ENCODE peak calls at places on chromosomes 11 and 22, in nine cellular contexts. One of them, this sample, is unnamed.

GRCh38 chr11:34600339-34601084 is 20.4 kb upstream of the EHF start:
- DNase-seq in lower lobe of right lung: peak
- DNase-seq in heart left ventricle: no peak
- DNase-seq in tibial artery: no peak
- DNase-seq in fibroblast of lung: no peak
- DNase-seq in choroid plexus epithelial cell: no peak
- DNase-seq in OCI-LY7: no peak
- DNase-seq in sigmoid colon: no peak
- DNase-seq in IMR-90: peak
- DNase-seq in this sample: no peak

GRCh38 chr11:18392434-18393321 is 1.7 kb upstream of the LDHA start:
- DNase-seq in sigmoid colon: no peak
- DNase-seq in lower lobe of right lung: no peak
- DNase-seq in OCI-LY7: no peak
- DNase-seq in tibial artery: no peak
- DNase-seq in IMR-90: no peak
- DNase-seq in fibroblast of lung: no peak
- DNase-seq in heart left ventricle: no peak
- DNase-seq in choroid plexus epithelial cell: no peak
- DNase-seq in this sample: peak

GRCh38 chr11:112163875-112164521 is at the start of gene IL18:
- DNase-seq in OCI-LY7: no peak
- DNase-seq in fibroblast of lung: no peak
- DNase-seq in choroid plexus epithelial cell: peak
- DNase-seq in heart left ventricle: no peak
- DNase-seq in sigmoid colon: peak
- DNase-seq in IMR-90: no peak
- DNase-seq in lower lobe of right lung: peak
- DNase-seq in tibial artery: peak
- DNase-seq in this sample: peak

GRCh38 chr22:27576815-27577564 is 224.6 kb downstream of the MN1 start:
- DNase-seq in heart left ventricle: peak
- DNase-seq in IMR-90: peak
- DNase-seq in lower lobe of right lung: no peak
- DNase-seq in OCI-LY7: no peak
- DNase-seq in fibroblast of lung: peak
- DNase-seq in tibial artery: no peak
- DNase-seq in sigmoid colon: peak
- DNase-seq in choroid plexus epithelial cell: peak
- DNase-seq in this sample: peak

GRCh38 chr11:35937751-35938150 is 6.1 kb upstream of the LDLRAD3 start:
- DNase-seq in choroid plexus epithelial cell: no peak
- DNase-seq in tibial artery: no peak
- DNase-seq in lower lobe of right lung: no peak
- DNase-seq in IMR-90: no peak
- DNase-seq in OCI-LY7: no peak
- DNase-seq in sigmoid colon: no peak
- DNase-seq in heart left ventricle: no peak
- DNase-seq in fibroblast of lung: no peak
- DNase-seq in this sample: no peak

GRCh38 chr11:65426839-65427690 is 4.5 kb downstream of the NEAT1 start:
- DNase-seq in choroid plexus epithelial cell: peak
- DNase-seq in IMR-90: peak
- DNase-seq in lower lobe of right lung: peak
- DNase-seq in tibial artery: peak
- DNase-seq in fibroblast of lung: peak
- DNase-seq in sigmoid colon: peak
- DNase-seq in heart left ventricle: peak
- DNase-seq in OCI-LY7: peak
- DNase-seq in this sample: peak

GRCh38 chr11:5288108-5288911 is 13.4 kb downstream of the OR51B4 start:
- DNase-seq in fibroblast of lung: peak
- DNase-seq in heart left ventricle: no peak
- DNase-seq in IMR-90: peak
- DNase-seq in lower lobe of right lung: no peak
- DNase-seq in sigmoid colon: no peak
- DNase-seq in tibial artery: no peak
- DNase-seq in choroid plexus epithelial cell: peak
- DNase-seq in OCI-LY7: no peak
- DNase-seq in this sample: no peak

GRCh38 chr11:12502950-12503579 is 125.7 kb downstream of the PARVA start:
- DNase-seq in IMR-90: peak
- DNase-seq in choroid plexus epithelial cell: peak
- DNase-seq in lower lobe of right lung: no peak
- DNase-seq in tibial artery: no peak
- DNase-seq in sigmoid colon: no peak
- DNase-seq in fibroblast of lung: peak
- DNase-seq in OCI-LY7: no peak
- DNase-seq in heart left ventricle: no peak
- DNase-seq in this sample: no peak

GRCh38 chr11:72038491-72038890 is 39.8 kb downstream of the IL18BP start:
- DNase-seq in tibial artery: peak
- DNase-seq in lower lobe of right lung: no peak
- DNase-seq in OCI-LY7: no peak
- DNase-seq in heart left ventricle: peak
- DNase-seq in IMR-90: peak
- DNase-seq in fibroblast of lung: peak
- DNase-seq in sigmoid colon: peak
- DNase-seq in choroid plexus epithelial cell: peak
- DNase-seq in this sample: no peak

GRCh38 chr11:115623021-115623451 is 118.8 kb upstream of the CADM1 start:
- DNase-seq in heart left ventricle: peak
- DNase-seq in sigmoid colon: peak
- DNase-seq in fibroblast of lung: peak
- DNase-seq in lower lobe of right lung: peak
- DNase-seq in choroid plexus epithelial cell: peak
- DNase-seq in tibial artery: peak
- DNase-seq in IMR-90: peak
- DNase-seq in OCI-LY7: no peak
- DNase-seq in this sample: peak

GRCh38 chr22:23166841-23167610 is 13.3 kb upstream of the BCR start:
- DNase-seq in IMR-90: no peak
- DNase-seq in lower lobe of right lung: no peak
- DNase-seq in heart left ventricle: no peak
- DNase-seq in fibroblast of lung: no peak
- DNase-seq in choroid plexus epithelial cell: no peak
- DNase-seq in sigmoid colon: no peak
- DNase-seq in OCI-LY7: no peak
- DNase-seq in tibial artery: no peak
- DNase-seq in this sample: no peak

GRCh38 chr11:6563667-6564066 is 39.7 kb downstream of the RRP8 start:
- DNase-seq in heart left ventricle: no peak
- DNase-seq in OCI-LY7: no peak
- DNase-seq in lower lobe of right lung: no peak
- DNase-seq in IMR-90: no peak
- DNase-seq in fibroblast of lung: no peak
- DNase-seq in sigmoid colon: no peak
- DNase-seq in choroid plexus epithelial cell: no peak
- DNase-seq in tibial artery: no peak
- DNase-seq in this sample: no peak

GRCh38 chr22:21652010-21652546 is 10.0 kb downstream of the SDF2L1 start:
- DNase-seq in IMR-90: peak
- DNase-seq in OCI-LY7: peak
- DNase-seq in sigmoid colon: peak
- DNase-seq in fibroblast of lung: peak
- DNase-seq in lower lobe of right lung: peak
- DNase-seq in heart left ventricle: peak
- DNase-seq in tibial artery: peak
- DNase-seq in choroid plexus epithelial cell: peak
- DNase-seq in this sample: peak

DNA sequence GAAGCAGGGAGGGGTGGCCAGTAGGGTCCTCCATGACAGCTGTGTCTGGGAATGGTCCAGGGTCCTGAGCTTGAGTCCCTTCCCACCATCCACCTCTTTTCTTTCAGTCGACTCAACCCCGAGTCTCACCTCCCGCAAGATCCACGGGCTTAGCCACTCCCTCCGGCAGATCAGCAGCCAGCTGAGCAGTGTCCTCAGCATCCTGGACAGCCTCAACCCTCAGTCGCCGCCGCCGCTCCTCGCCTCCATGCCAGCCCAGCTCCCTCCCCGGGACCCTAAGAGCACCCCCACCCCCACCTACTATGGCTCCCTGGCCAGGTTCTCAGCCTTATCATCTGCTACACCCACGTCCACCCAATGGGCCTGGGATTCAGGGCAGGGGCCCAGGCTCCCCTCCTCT is 81.9 kb downstream of the CEP164 start:
- DNase-seq in tibial artery: no peak
- DNase-seq in IMR-90: no peak
- DNase-seq in heart left ventricle: no peak
- DNase-seq in choroid plexus epithelial cell: no peak
- DNase-seq in sigmoid colon: peak
- DNase-seq in OCI-LY7: no peak
- DNase-seq in fibroblast of lung: no peak
- DNase-seq in lower lobe of right lung: no peak
- DNase-seq in this sample: no peak
- H3K4me3 ChIP-seq in tibial artery: no peak
- H3K4me3 ChIP-seq in IMR-90: no peak
- H3K4me3 ChIP-seq in heart left ventricle: no peak
- H3K4me3 ChIP-seq in choroid plexus epithelial cell: no peak
- H3K4me3 ChIP-seq in sigmoid colon: no peak
- H3K4me3 ChIP-seq in OCI-LY7: no peak
- H3K4me3 ChIP-seq in fibroblast of lung: no peak
- H3K4me3 ChIP-seq in lower lobe of right lung: no peak
- H3K4me3 ChIP-seq in this sample: no peak

DNA sequence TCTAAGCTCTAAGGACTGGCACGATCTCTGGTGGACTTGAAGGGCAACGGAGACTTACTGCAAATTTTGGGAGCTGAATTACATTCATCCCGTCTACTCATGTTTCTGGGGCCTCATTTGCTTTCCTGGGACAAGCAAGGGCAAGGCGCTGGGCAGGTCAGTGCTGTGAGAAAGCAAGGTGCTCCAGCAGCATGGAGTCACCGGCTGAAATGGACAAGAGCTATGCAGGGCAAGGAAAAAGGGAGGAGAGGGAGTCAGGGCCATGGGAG is 25.6 kb downstream of the FLI1 start:
- DNase-seq in lower lobe of right lung: no peak
- DNase-seq in tibial artery: no peak
- DNase-seq in heart left ventricle: no peak
- DNase-seq in sigmoid colon: no peak
- DNase-seq in OCI-LY7: no peak
- DNase-seq in fibroblast of lung: no peak
- DNase-seq in IMR-90: no peak
- DNase-seq in choroid plexus epithelial cell: no peak
- DNase-seq in this sample: no peak
- H3K4me3 ChIP-seq in lower lobe of right lung: no peak
- H3K4me3 ChIP-seq in tibial artery: no peak
- H3K4me3 ChIP-seq in heart left ventricle: no peak
- H3K4me3 ChIP-seq in sigmoid colon: no peak
- H3K4me3 ChIP-seq in OCI-LY7: peak
- H3K4me3 ChIP-seq in fibroblast of lung: no peak
- H3K4me3 ChIP-seq in IMR-90: no peak
- H3K4me3 ChIP-seq in choroid plexus epithelial cell: no peak
- H3K4me3 ChIP-seq in this sample: no peak

GRCh38 chr11:8745431-8745986 is 62.9 kb downstream of the RPL27A start:
- DNase-seq in sigmoid colon: peak
- DNase-seq in heart left ventricle: no peak
- DNase-seq in tibial artery: no peak
- DNase-seq in fibroblast of lung: no peak
- DNase-seq in IMR-90: no peak
- DNase-seq in lower lobe of right lung: no peak
- DNase-seq in OCI-LY7: no peak
- DNase-seq in choroid plexus epithelial cell: no peak
- DNase-seq in this sample: no peak

GRCh38 chr11:8748317-8748716 is 65.7 kb downstream of the RPL27A start:
- DNase-seq in IMR-90: no peak
- DNase-seq in tibial artery: no peak
- DNase-seq in lower lobe of right lung: no peak
- DNase-seq in heart left ventricle: no peak
- DNase-seq in fibroblast of lung: no peak
- DNase-seq in choroid plexus epithelial cell: no peak
- DNase-seq in OCI-LY7: no peak
- DNase-seq in sigmoid colon: peak
- DNase-seq in this sample: no peak

GRCh38 chr11:8747173-8747572 is 64.6 kb downstream of the RPL27A start:
- DNase-seq in tibial artery: no peak
- DNase-seq in choroid plexus epithelial cell: no peak
- DNase-seq in lower lobe of right lung: no peak
- DNase-seq in heart left ventricle: no peak
- DNase-seq in sigmoid colon: peak
- DNase-seq in fibroblast of lung: no peak
- DNase-seq in IMR-90: no peak
- DNase-seq in OCI-LY7: no peak
- DNase-seq in this sample: no peak

GRCh38 chr11:8744423-8744822 is 61.8 kb downstream of the RPL27A start:
- DNase-seq in tibial artery: no peak
- DNase-seq in choroid plexus epithelial cell: no peak
- DNase-seq in IMR-90: no peak
- DNase-seq in OCI-LY7: no peak
- DNase-seq in fibroblast of lung: no peak
- DNase-seq in sigmoid colon: no peak
- DNase-seq in heart left ventricle: no peak
- DNase-seq in lower lobe of right lung: no peak
- DNase-seq in this sample: no peak

GRCh38 chr11:8746575-8746974 is 64.0 kb downstream of the RPL27A start:
- DNase-seq in heart left ventricle: no peak
- DNase-seq in fibroblast of lung: no peak
- DNase-seq in choroid plexus epithelial cell: no peak
- DNase-seq in lower lobe of right lung: no peak
- DNase-seq in IMR-90: no peak
- DNase-seq in OCI-LY7: no peak
- DNase-seq in sigmoid colon: no peak
- DNase-seq in tibial artery: no peak
- DNase-seq in this sample: no peak
- H3K4me3 ChIP-seq in heart left ventricle: no peak
- H3K4me3 ChIP-seq in fibroblast of lung: no peak
- H3K4me3 ChIP-seq in choroid plexus epithelial cell: no peak
- H3K4me3 ChIP-seq in lower lobe of right lung: no peak
- H3K4me3 ChIP-seq in IMR-90: no peak
- H3K4me3 ChIP-seq in OCI-LY7: no peak
- H3K4me3 ChIP-seq in sigmoid colon: no peak
- H3K4me3 ChIP-seq in tibial artery: no peak
- H3K4me3 ChIP-seq in this sample: no peak

GRCh38 chr11:2791139-2791520 is 91.3 kb upstream of the KCNQ1OT1 start:
- DNase-seq in fibroblast of lung: no peak
- DNase-seq in tibial artery: peak
- DNase-seq in OCI-LY7: no peak
- DNase-seq in lower lobe of right lung: peak
- DNase-seq in sigmoid colon: peak
- DNase-seq in choroid plexus epithelial cell: no peak
- DNase-seq in heart left ventricle: no peak
- DNase-seq in IMR-90: no peak
- DNase-seq in this sample: peak

GRCh38 chr11:2790581-2790925 is 90.8 kb upstream of the KCNQ1OT1 start:
- DNase-seq in fibroblast of lung: no peak
- DNase-seq in OCI-LY7: no peak
- DNase-seq in lower lobe of right lung: peak
- DNase-seq in tibial artery: peak
- DNase-seq in sigmoid colon: peak
- DNase-seq in choroid plexus epithelial cell: no peak
- DNase-seq in IMR-90: no peak
- DNase-seq in heart left ventricle: peak
- DNase-seq in this sample: peak

GRCh38 chr11:2789791-2790580 is 90.2 kb upstream of the KCNQ1OT1 start:
- DNase-seq in IMR-90: no peak
- DNase-seq in lower lobe of right lung: peak
- DNase-seq in choroid plexus epithelial cell: no peak
- DNase-seq in fibroblast of lung: no peak
- DNase-seq in OCI-LY7: no peak
- DNase-seq in heart left ventricle: no peak
- DNase-seq in sigmoid colon: peak
- DNase-seq in tibial artery: peak
- DNase-seq in this sample: no peak

GRCh38 chr11:2792376-2793250 is 92.8 kb upstream of the KCNQ1OT1 start:
- DNase-seq in fibroblast of lung: no peak
- DNase-seq in IMR-90: no peak
- DNase-seq in heart left ventricle: peak
- DNase-seq in tibial artery: peak
- DNase-seq in lower lobe of right lung: peak
- DNase-seq in sigmoid colon: peak
- DNase-seq in OCI-LY7: no peak
- DNase-seq in choroid plexus epithelial cell: no peak
- DNase-seq in this sample: peak

GRCh38 chr11:2791521-2792375 is 92.0 kb upstream of the KCNQ1OT1 start:
- DNase-seq in sigmoid colon: peak
- DNase-seq in fibroblast of lung: no peak
- DNase-seq in tibial artery: peak
- DNase-seq in choroid plexus epithelial cell: no peak
- DNase-seq in heart left ventricle: peak
- DNase-seq in OCI-LY7: no peak
- DNase-seq in IMR-90: no peak
- DNase-seq in lower lobe of right lung: peak
- DNase-seq in this sample: peak
- H3K4me3 ChIP-seq in sigmoid colon: peak
- H3K4me3 ChIP-seq in fibroblast of lung: peak
- H3K4me3 ChIP-seq in tibial artery: peak
- H3K4me3 ChIP-seq in choroid plexus epithelial cell: peak
- H3K4me3 ChIP-seq in heart left ventricle: peak
- H3K4me3 ChIP-seq in OCI-LY7: no peak
- H3K4me3 ChIP-seq in IMR-90: no peak
- H3K4me3 ChIP-seq in lower lobe of right lung: peak
- H3K4me3 ChIP-seq in this sample: peak

This sample was measured in spleen.